ENCODE peak calls at places on chromosomes 16 and 17, in four cellular contexts. One of them, this sample, is unnamed.

GRCh38 chr16:17743158-17743557 is 272.4 kb upstream of the XYLT1 start:
- DNase-seq in IMR-90: no peak
- DNase-seq in mesenchymal stem cell: no peak
- DNase-seq in neuronal stem cell: no peak
- DNase-seq in this sample: no peak

GRCh38 chr17:8121531-8122390 is 2.1 kb downstream of the HES7 start:
- DNase-seq in mesenchymal stem cell: peak
- DNase-seq in neuronal stem cell: peak
- DNase-seq in IMR-90: peak
- DNase-seq in this sample: peak

GRCh38 chr17:1072551-1072961 is 75.6 kb downstream of the TIMM22 start:
- DNase-seq in mesenchymal stem cell: no peak
- DNase-seq in IMR-90: no peak
- DNase-seq in neuronal stem cell: no peak
- DNase-seq in this sample: no peak

GRCh38 chr17:63722403-63722802 is 19.2 kb downstream of the STRADA start:
- DNase-seq in IMR-90: peak
- DNase-seq in neuronal stem cell: no peak
- DNase-seq in mesenchymal stem cell: no peak
- DNase-seq in this sample: no peak

GRCh38 chr17:32314636-32315035 is 27.3 kb downstream of the C17orf75 start:
- DNase-seq in IMR-90: no peak
- DNase-seq in neuronal stem cell: no peak
- DNase-seq in mesenchymal stem cell: no peak
- DNase-seq in this sample: no peak

GRCh38 chr17:16287563-16288027 is 65.7 kb downstream of the CENPV start:
- DNase-seq in mesenchymal stem cell: peak
- DNase-seq in IMR-90: peak
- DNase-seq in neuronal stem cell: no peak
- DNase-seq in this sample: no peak

GRCh38 chr16:65122974-65123845 is 1.3 kb upstream of the CDH11 start:
- DNase-seq in mesenchymal stem cell: peak
- DNase-seq in IMR-90: peak
- DNase-seq in neuronal stem cell: peak
- DNase-seq in this sample: peak

GRCh38 chr17:16477255-16477654 is 14.7 kb downstream of the LRRC75A start:
- DNase-seq in neuronal stem cell: no peak
- DNase-seq in IMR-90: peak
- DNase-seq in mesenchymal stem cell: peak
- DNase-seq in this sample: peak

GRCh38 chr17:50589112-50589712 is 28.7 kb downstream of the CACNA1G start:
- DNase-seq in neuronal stem cell: no peak
- DNase-seq in mesenchymal stem cell: peak
- DNase-seq in IMR-90: peak
- DNase-seq in this sample: no peak

GRCh38 chr16:24998201-24998600 is 17.0 kb downstream of the ARHGAP17 start:
- DNase-seq in mesenchymal stem cell: no peak
- DNase-seq in IMR-90: no peak
- DNase-seq in neuronal stem cell: no peak
- DNase-seq in this sample: no peak

GRCh38 chr16:53892155-53892554 is 188.2 kb downstream of the FTO start:
- DNase-seq in neuronal stem cell: peak
- DNase-seq in IMR-90: peak
- DNase-seq in mesenchymal stem cell: peak
- DNase-seq in this sample: peak

GRCh38 chr17:61331178-61331577 is 68.5 kb upstream of the TBX2 start:
- DNase-seq in neuronal stem cell: no peak
- DNase-seq in mesenchymal stem cell: no peak
- DNase-seq in IMR-90: no peak
- DNase-seq in this sample: no peak

GRCh38 chr16:75252946-75253911 is 1.8 kb upstream of the BCAR1 start:
- DNase-seq in mesenchymal stem cell: peak
- DNase-seq in neuronal stem cell: peak
- DNase-seq in IMR-90: peak
- DNase-seq in this sample: peak

GRCh38 chr17:65198653-65199382 is 61.6 kb downstream of the RGS9 start:
- DNase-seq in IMR-90: peak
- DNase-seq in mesenchymal stem cell: peak
- DNase-seq in neuronal stem cell: peak
- DNase-seq in this sample: peak

GRCh38 chr16:71383054-71383773 is 24.7 kb downstream of the CALB2 start:
- DNase-seq in IMR-90: peak
- DNase-seq in mesenchymal stem cell: no peak
- DNase-seq in neuronal stem cell: peak
- DNase-seq in this sample: peak

GRCh38 chr17:78241277-78242023 is 10.0 kb downstream of the TMEM235 start:
- DNase-seq in IMR-90: peak
- DNase-seq in mesenchymal stem cell: peak
- DNase-seq in neuronal stem cell: no peak
- DNase-seq in this sample: peak

GRCh38 chr16:64858076-64858475 is 263.8 kb downstream of the CDH11 start:
- DNase-seq in neuronal stem cell: no peak
- DNase-seq in mesenchymal stem cell: no peak
- DNase-seq in IMR-90: peak
- DNase-seq in this sample: no peak

GRCh38 chr17:72123496-72123963 is 2.7 kb downstream of the SOX9 start:
- DNase-seq in mesenchymal stem cell: no peak
- DNase-seq in neuronal stem cell: no peak
- DNase-seq in IMR-90: no peak
- DNase-seq in this sample: no peak

GRCh38 chr16:54193656-54194007 is 93.0 kb downstream of the IRX3 start:
- DNase-seq in mesenchymal stem cell: peak
- DNase-seq in IMR-90: peak
- DNase-seq in neuronal stem cell: peak
- DNase-seq in this sample: peak

GRCh38 chr17:36112572-36112971 is 8.9 kb downstream of the CCL4 start:
- DNase-seq in mesenchymal stem cell: no peak
- DNase-seq in neuronal stem cell: no peak
- DNase-seq in IMR-90: no peak
- DNase-seq in this sample: no peak

GRCh38 chr17:68658999-68659780 is 58.0 kb upstream of the FAM20A start:
- DNase-seq in neuronal stem cell: no peak
- DNase-seq in mesenchymal stem cell: no peak
- DNase-seq in IMR-90: no peak
- DNase-seq in this sample: no peak

GRCh38 chr17:82338858-82339633 is 5.5 kb upstream of the SECTM1 start:
- DNase-seq in IMR-90: peak
- DNase-seq in neuronal stem cell: no peak
- DNase-seq in mesenchymal stem cell: peak
- DNase-seq in this sample: peak

GRCh38 chr17:43019418-43019817 is 2.8 kb downstream of the VAT1 start:
- DNase-seq in neuronal stem cell: no peak
- DNase-seq in IMR-90: no peak
- DNase-seq in mesenchymal stem cell: peak
- DNase-seq in this sample: no peak

GRCh38 chr17:3647769-3648540 is 11.4 kb downstream of the CTNS start:
- DNase-seq in IMR-90: peak
- DNase-seq in mesenchymal stem cell: peak
- DNase-seq in neuronal stem cell: no peak
- DNase-seq in this sample: peak

GRCh38 chr17:6374761-6375312 is 60.1 kb downstream of the AIPL1 start:
- DNase-seq in neuronal stem cell: peak
- DNase-seq in mesenchymal stem cell: peak
- DNase-seq in IMR-90: peak
- DNase-seq in this sample: peak

GRCh38 chr17:15378243-15378642 is 36.8 kb upstream of the TEKT3 start:
- DNase-seq in IMR-90: no peak
- DNase-seq in mesenchymal stem cell: no peak
- DNase-seq in neuronal stem cell: no peak
- DNase-seq in this sample: no peak

GRCh38 chr17:35725917-35726608 is 5.4 kb upstream of the RASL10B start:
- DNase-seq in IMR-90: no peak
- DNase-seq in neuronal stem cell: no peak
- DNase-seq in mesenchymal stem cell: no peak
- DNase-seq in this sample: peak

GRCh38 chr17:16428098-16428882 is 12.9 kb downstream of the TRPV2 start:
- DNase-seq in IMR-90: peak
- DNase-seq in mesenchymal stem cell: peak
- DNase-seq in neuronal stem cell: no peak
- DNase-seq in this sample: peak

GRCh38 chr17:49454050-49454449 is 39.4 kb upstream of the PHB1 start:
- DNase-seq in IMR-90: peak
- DNase-seq in mesenchymal stem cell: no peak
- DNase-seq in neuronal stem cell: peak
- DNase-seq in this sample: peak

GRCh38 chr17:48730240-48730550 is 1.6 kb upstream of the HOXB13 start:
- DNase-seq in neuronal stem cell: no peak
- DNase-seq in IMR-90: no peak
- DNase-seq in mesenchymal stem cell: no peak
- DNase-seq in this sample: no peak

GRCh38 chr16:3026003-3026378 is 2.2 kb downstream of the THOC6 start:
- DNase-seq in IMR-90: no peak
- DNase-seq in mesenchymal stem cell: no peak
- DNase-seq in neuronal stem cell: no peak
- DNase-seq in this sample: no peak

GRCh38 chr17:72191901-72192300 is 71.1 kb downstream of the SOX9 start:
- DNase-seq in IMR-90: no peak
- DNase-seq in neuronal stem cell: no peak
- DNase-seq in mesenchymal stem cell: no peak
- DNase-seq in this sample: no peak

GRCh38 chr17:49575524-49576120 is at the start of gene NXPH3:
- DNase-seq in mesenchymal stem cell: peak
- DNase-seq in neuronal stem cell: peak
- DNase-seq in IMR-90: peak
- DNase-seq in this sample: peak

GRCh38 chr17:731943-732787 is at the start of gene TLCD3A:
- DNase-seq in mesenchymal stem cell: peak
- DNase-seq in neuronal stem cell: no peak
- DNase-seq in IMR-90: peak
- DNase-seq in this sample: peak

GRCh38 chr16:27923751-27924150 is 139.8 kb downstream of the GSG1L start:
- DNase-seq in mesenchymal stem cell: no peak
- DNase-seq in neuronal stem cell: no peak
- DNase-seq in IMR-90: no peak
- DNase-seq in this sample: no peak

GRCh38 chr16:12763517-12763916 is 40.2 kb downstream of the CPPED1 start:
- DNase-seq in mesenchymal stem cell: no peak
- DNase-seq in neuronal stem cell: no peak
- DNase-seq in IMR-90: peak
- DNase-seq in this sample: peak

GRCh38 chr16:31181102-31181830 is 1.3 kb downstream of the FUS start:
- DNase-seq in neuronal stem cell: peak
- DNase-seq in mesenchymal stem cell: peak
- DNase-seq in IMR-90: peak
- DNase-seq in this sample: peak

GRCh38 chr16:46996391-46996790 is 22.9 kb upstream of the DNAJA2 start:
- DNase-seq in mesenchymal stem cell: no peak
- DNase-seq in neuronal stem cell: no peak
- DNase-seq in IMR-90: no peak
- DNase-seq in this sample: no peak

GRCh38 chr16:63806794-63807506 is 1314.9 kb downstream of the CDH11 start:
- DNase-seq in mesenchymal stem cell: no peak
- DNase-seq in neuronal stem cell: no peak
- DNase-seq in IMR-90: no peak
- DNase-seq in this sample: no peak

DNA sequence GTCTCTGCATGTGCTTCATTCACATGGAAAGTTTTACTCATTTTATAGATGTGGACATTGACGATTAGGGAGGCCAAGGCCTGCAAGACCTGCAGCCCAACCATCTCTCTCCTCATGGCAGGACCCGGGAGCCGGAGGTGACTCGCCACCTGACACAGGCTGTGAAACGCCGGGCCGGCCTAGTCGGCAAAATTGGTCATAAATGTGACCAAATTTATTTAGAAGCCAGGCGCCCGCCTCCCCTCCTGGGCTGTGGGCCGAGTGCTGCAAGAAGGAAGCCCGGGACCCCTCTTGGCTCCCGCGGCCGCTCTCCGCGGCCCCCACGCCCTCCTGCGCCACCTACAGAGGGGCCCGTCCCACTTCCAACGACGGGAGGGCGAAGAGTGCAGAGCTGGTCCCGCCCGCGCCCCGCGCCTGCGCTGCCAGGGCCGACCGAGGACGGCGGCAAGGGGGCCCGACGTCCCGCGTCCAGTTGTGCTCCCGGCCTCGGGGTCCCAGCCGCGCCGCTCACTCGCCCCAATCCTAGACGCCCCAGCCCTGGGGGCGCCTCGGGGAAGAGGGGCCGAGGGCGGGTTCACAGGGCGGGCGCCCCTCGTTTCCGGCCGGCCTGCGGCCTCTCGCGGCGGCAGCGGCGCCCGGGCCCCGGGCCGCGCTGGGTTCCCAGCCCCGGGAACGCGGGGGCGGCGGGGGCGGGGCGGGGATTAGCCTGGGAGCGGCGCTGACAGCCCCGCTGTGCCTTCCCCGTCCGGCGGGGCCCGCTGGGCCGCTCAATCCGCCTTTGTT is 47.5 kb downstream of the WNT3 start:
- DNase-seq in IMR-90: peak
- DNase-seq in neuronal stem cell: peak
- DNase-seq in mesenchymal stem cell: peak
- DNase-seq in this sample: peak
- H3K9ac ChIP-seq in IMR-90: peak
- H3K9ac ChIP-seq in neuronal stem cell: peak
- H3K9ac ChIP-seq in mesenchymal stem cell: peak
- H3K9ac ChIP-seq in this sample: peak

GRCh38 chr16:1366712-1367299 is 15.1 kb downstream of the GNPTG start:
- DNase-seq in mesenchymal stem cell: no peak
- DNase-seq in neuronal stem cell: no peak
- DNase-seq in IMR-90: no peak
- DNase-seq in this sample: no peak
- H3K18ac ChIP-seq in mesenchymal stem cell: no peak
- H3K18ac ChIP-seq in neuronal stem cell: no peak
- H3K18ac ChIP-seq in IMR-90: no peak
- H3K18ac ChIP-seq in this sample: no peak

GRCh38 chr16:68331879-68332410 is 21.1 kb downstream of the PRMT7 start:
- DNase-seq in IMR-90: peak
- DNase-seq in mesenchymal stem cell: peak
- DNase-seq in neuronal stem cell: no peak
- DNase-seq in this sample: no peak
- H3K9ac ChIP-seq in IMR-90: peak
- H3K9ac ChIP-seq in mesenchymal stem cell: peak
- H3K9ac ChIP-seq in neuronal stem cell: no peak
- H3K9ac ChIP-seq in this sample: no peak

GRCh38 chr17:57597531-57598453 is 147.3 kb downstream of the CCDC182 start:
- DNase-seq in mesenchymal stem cell: peak
- DNase-seq in IMR-90: peak
- DNase-seq in neuronal stem cell: peak
- DNase-seq in this sample: peak
- H3K18ac ChIP-seq in mesenchymal stem cell: no peak
- H3K18ac ChIP-seq in IMR-90: no peak
- H3K18ac ChIP-seq in neuronal stem cell: no peak
- H3K18ac ChIP-seq in this sample: no peak

GRCh38 chr17:39694593-39694992 is 5.3 kb upstream of the ERBB2 start:
- DNase-seq in neuronal stem cell: no peak
- DNase-seq in mesenchymal stem cell: no peak
- DNase-seq in IMR-90: no peak
- DNase-seq in this sample: no peak
- H3K9ac ChIP-seq in neuronal stem cell: peak
- H3K9ac ChIP-seq in mesenchymal stem cell: no peak
- H3K9ac ChIP-seq in IMR-90: no peak
- H3K9ac ChIP-seq in this sample: no peak

GRCh38 chr16:11420895-11421294 is 75.6 kb downstream of the RMI2 start:
- DNase-seq in mesenchymal stem cell: no peak
- DNase-seq in neuronal stem cell: no peak
- DNase-seq in IMR-90: no peak
- DNase-seq in this sample: no peak
- H3K18ac ChIP-seq in mesenchymal stem cell: no peak
- H3K18ac ChIP-seq in neuronal stem cell: peak
- H3K18ac ChIP-seq in IMR-90: no peak
- H3K18ac ChIP-seq in this sample: no peak